ENCODE peak calls at places on chromosome 18, in nine cellular contexts. L is heart right ventricle, U is A549, T is chondrocyte, A is WTC11, I is endothelial cell, V is RWPE1, O is epithelial cell of esophagus, N is kidney epithelial cell. H is an unnamed sample.

GRCh38 chr18:28439870-28440269 is 262.9 kb upstream of the CDH2 start:
- DNase-seq in I (no peak), A (no peak), N (no peak), L (no peak), O (peak), V (no peak), T (no peak), U (no peak), H (no peak)

GRCh38 chr18:9992988-9993845 is 79.4 kb downstream of the VAPA start:
- DNase-seq in V (no peak), L (no peak), I (no peak), O (no peak), U (no peak), T (no peak), N (no peak), A (no peak), H (no peak)

GRCh38 chr18:36627616-36628015 is 201.2 kb downstream of the TPGS2 start:
- DNase-seq in L (no peak), I (no peak), N (no peak), A (no peak), O (peak), U (no peak), V (no peak), T (no peak), H (no peak)

GRCh38 chr18:37402735-37403099 is 162.9 kb downstream of the CELF4 start:
- DNase-seq in N (no peak), V (no peak), U (no peak), T (no peak), I (no peak), A (no peak), O (no peak), L (no peak), H (no peak)

GRCh38 chr18:58977223-58977622 is 112.5 kb downstream of the ZNF532 start:
- DNase-seq in U (no peak), N (peak), O (peak), A (no peak), L (no peak), V (no peak), I (no peak), T (no peak), H (no peak)

GRCh38 chr18:35694803-35695202 is 113.3 kb downstream of the GALNT1 start:
- DNase-seq in U (no peak), O (no peak), A (no peak), N (no peak), L (no peak), I (no peak), T (no peak), V (no peak), H (no peak)

GRCh38 chr18:31424383-31424988 is 23.1 kb upstream of the DSG3 start:
- DNase-seq in I (peak), A (peak), L (no peak), V (no peak), O (peak), T (no peak), U (peak), N (peak), H (no peak)

GRCh38 chr18:7872569-7872968 is 305.5 kb downstream of the PTPRM start:
- DNase-seq in L (no peak), N (no peak), V (peak), O (peak), A (no peak), T (no peak), U (peak), I (no peak), H (no peak)

GRCh38 chr18:61337527-61337926 is 4.3 kb downstream of the CDH20 start:
- DNase-seq in O (no peak), L (no peak), U (no peak), T (no peak), I (no peak), N (no peak), V (no peak), A (no peak), H (no peak)

GRCh38 chr18:2102022-2102421 is 469.3 kb downstream of the METTL4 start:
- DNase-seq in N (no peak), L (no peak), I (no peak), A (no peak), U (no peak), O (no peak), T (no peak), V (no peak), H (no peak)

GRCh38 chr18:54100920-54101319 is 123.5 kb downstream of the MBD2 start:
- DNase-seq in I (no peak), L (no peak), U (no peak), N (no peak), A (no peak), V (no peak), O (peak), T (no peak), H (no peak)

GRCh38 chr18:58552057-58552461 is 76.8 kb downstream of the ALPK2 start:
- DNase-seq in V (peak), A (no peak), O (peak), L (no peak), T (no peak), U (no peak), N (peak), I (no peak), H (no peak)

GRCh38 chr18:14930576-14930975 is 182.6 kb downstream of the ANKRD30B start:
- DNase-seq in L (no peak), U (no peak), O (no peak), T (no peak), N (no peak), V (no peak), A (no peak), I (no peak), H (no peak)

GRCh38 chr18:61901334-61901986 is 8.7 kb upstream of the RNF152 start:
- DNase-seq in N (peak), I (peak), U (peak), O (peak), A (peak), L (no peak), V (peak), T (no peak), H (no peak)

GRCh38 chr18:75854174-75854573 is 426.7 kb upstream of the SMIM21 start:
- DNase-seq in U (peak), A (peak), N (no peak), I (peak), V (no peak), T (no peak), L (no peak), O (no peak), H (no peak)

GRCh38 chr18:72197598-72197997 is 346.5 kb downstream of the CBLN2 start:
- DNase-seq in V (no peak), O (no peak), N (no peak), I (no peak), T (no peak), A (no peak), U (no peak), L (no peak), H (no peak)

GRCh38 chr18:50961974-50962373 is 5.9 kb upstream of the ELAC1 start:
- DNase-seq in V (no peak), N (no peak), L (no peak), I (no peak), T (no peak), O (no peak), A (no peak), U (no peak), H (no peak)

GRCh38 chr18:21180588-21180987 is 61.4 kb upstream of the GREB1L start:
- DNase-seq in O (no peak), V (no peak), N (no peak), A (no peak), I (no peak), U (no peak), L (no peak), T (no peak), H (no peak)

GRCh38 chr18:62030091-62030985 is 137.5 kb upstream of the RNF152 start:
- DNase-seq in O (no peak), L (no peak), A (no peak), V (no peak), T (no peak), U (no peak), N (no peak), I (no peak), H (no peak)

GRCh38 chr18:40985441-40985840 is 969.6 kb upstream of the PIK3C3 start:
- DNase-seq in V (no peak), U (no peak), O (no peak), T (no peak), A (no peak), L (no peak), N (no peak), I (no peak), H (no peak)

GRCh38 chr18:56812674-56813073 is 161.5 kb downstream of the WDR7 start:
- DNase-seq in V (no peak), L (no peak), O (no peak), T (no peak), U (no peak), I (no peak), A (no peak), N (no peak), H (no peak)

GRCh38 chr18:62590799-62591640 is 68.2 kb downstream of the ZCCHC2 start:
- DNase-seq in N (no peak), T (no peak), L (no peak), I (no peak), A (no peak), U (no peak), O (no peak), V (no peak), H (no peak)

GRCh38 chr18:75211002-75211621 is 515 bp downstream of the TSHZ1 start:
- DNase-seq in N (no peak), A (no peak), I (peak), U (no peak), O (peak), T (no peak), V (no peak), L (no peak), H (no peak)

GRCh38 chr18:9016819-9017169 is 85.7 kb upstream of the NDUFV2 start:
- DNase-seq in I (no peak), O (no peak), V (no peak), U (no peak), N (no peak), L (no peak), A (no peak), T (no peak), H (no peak)

GRCh38 chr18:75618146-75618545 is 190.6 kb upstream of the SMIM21 start:
- DNase-seq in V (no peak), A (no peak), I (no peak), L (no peak), N (no peak), O (no peak), T (no peak), U (no peak), H (no peak)

GRCh38 chr18:68962623-68963022 is 164.7 kb downstream of the CCDC102B start:
- DNase-seq in U (no peak), I (no peak), N (no peak), O (peak), T (no peak), V (no peak), A (no peak), L (no peak), H (no peak)

GRCh38 chr18:39260565-39260964 is 1695.0 kb upstream of the CELF4 start:
- DNase-seq in V (no peak), O (peak), T (no peak), L (no peak), N (no peak), U (no peak), A (no peak), I (no peak), H (no peak)

GRCh38 chr18:74172697-74173433 is 24.5 kb downstream of the TIMM21 start:
- DNase-seq in O (no peak), N (no peak), A (no peak), U (no peak), T (no peak), L (no peak), I (no peak), V (no peak), H (no peak)

GRCh38 chr18:42365550-42365949 is 410.5 kb downstream of the PIK3C3 start:
- DNase-seq in I (no peak), O (no peak), L (no peak), V (no peak), N (no peak), A (no peak), U (no peak), T (no peak), H (no peak)

GRCh38 chr18:23994361-23994902 is 20.1 kb upstream of the TTC39C start:
- DNase-seq in N (peak), T (no peak), O (peak), U (no peak), V (peak), L (no peak), I (no peak), A (no peak), H (no peak)

GRCh38 chr18:67104700-67105284 is 411.7 kb downstream of the DSEL start:
- DNase-seq in N (peak), V (peak), L (peak), U (peak), T (no peak), A (peak), O (peak), I (peak), H (peak)

GRCh38 chr18:56431551-56431950 is 206.8 kb downstream of the TXNL1 start:
- DNase-seq in A (no peak), T (no peak), L (no peak), V (peak), O (peak), N (peak), U (no peak), I (no peak), H (no peak)

GRCh38 chr18:12279781-12280531 is 25.8 kb downstream of the CIDEA start:
- DNase-seq in O (no peak), V (no peak), A (no peak), I (no peak), T (no peak), L (peak), N (no peak), U (no peak), H (no peak)

GRCh38 chr18:12274793-12275192 is 20.6 kb downstream of the CIDEA start:
- DNase-seq in V (no peak), N (no peak), O (no peak), T (no peak), A (no peak), L (no peak), U (no peak), I (no peak), H (no peak)

GRCh38 chr18:12276736-12277554 is 22.8 kb downstream of the CIDEA start:
- DNase-seq in A (no peak), T (no peak), I (no peak), O (no peak), U (no peak), L (no peak), N (no peak), V (no peak), H (no peak)

GRCh38 chr18:12278765-12279682 is 24.9 kb downstream of the CIDEA start:
- DNase-seq in L (peak), I (peak), V (peak), N (peak), T (no peak), O (peak), U (no peak), A (peak), H (peak)

GRCh38 chr18:12278153-12278764 is 24.1 kb downstream of the CIDEA start:
- DNase-seq in T (no peak), O (peak), V (no peak), I (no peak), A (peak), U (no peak), N (no peak), L (no peak), H (no peak)
- TF ChIP-seq CTCF in T (peak), O (peak), V (peak), I (no peak), A (no peak), U (no peak), N (peak), L (no peak), H (no peak)

DNA sequence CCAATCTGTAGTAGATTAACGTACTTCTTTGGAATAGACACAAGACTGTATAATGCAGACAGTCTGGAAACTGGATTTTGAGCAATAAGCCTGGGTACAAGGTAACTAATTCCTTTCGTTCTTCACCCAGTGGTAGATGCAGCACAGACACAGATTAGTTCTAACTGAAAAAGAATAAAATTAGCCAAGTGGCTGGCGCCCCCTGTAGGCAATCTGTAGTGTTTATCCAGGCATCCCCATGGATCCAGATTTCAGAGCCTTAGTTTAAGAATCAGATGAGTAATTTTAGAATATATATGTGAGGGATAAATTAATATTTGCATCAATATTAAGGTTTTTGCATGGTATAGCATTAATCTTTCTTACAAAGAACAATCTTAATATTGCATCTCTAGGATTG is 563.9 kb downstream of the DCC start:
- DNase-seq in L (peak), I (peak), N (no peak), A (peak), V (peak), O (peak), T (no peak), U (peak), H (peak)
- TF ChIP-seq CTCF in L (peak), I (peak), N (peak), A (peak), V (peak), O (peak), T (peak), U (peak), H (peak)

GRCh38 chr18:13527256-13527655 is 199.1 kb downstream of the FAM210A start:
- DNase-seq in V (no peak), U (no peak), O (no peak), T (no peak), I (no peak), A (no peak), L (no peak), N (no peak), H (no peak)

GRCh38 chr18:13524824-13525223 is 201.5 kb downstream of the FAM210A start:
- DNase-seq in N (no peak), A (no peak), L (no peak), O (no peak), U (no peak), I (no peak), V (no peak), T (no peak), H (no peak)

GRCh38 chr18:13526519-13526918 is 199.8 kb downstream of the FAM210A start:
- DNase-seq in V (no peak), L (no peak), O (no peak), N (no peak), I (no peak), A (no peak), T (no peak), U (no peak), H (no peak)

GRCh38 chr18:13524054-13524453 is 202.3 kb downstream of the FAM210A start:
- DNase-seq in T (no peak), A (no peak), N (no peak), U (no peak), O (no peak), I (no peak), L (no peak), V (no peak), H (no peak)

DNA sequence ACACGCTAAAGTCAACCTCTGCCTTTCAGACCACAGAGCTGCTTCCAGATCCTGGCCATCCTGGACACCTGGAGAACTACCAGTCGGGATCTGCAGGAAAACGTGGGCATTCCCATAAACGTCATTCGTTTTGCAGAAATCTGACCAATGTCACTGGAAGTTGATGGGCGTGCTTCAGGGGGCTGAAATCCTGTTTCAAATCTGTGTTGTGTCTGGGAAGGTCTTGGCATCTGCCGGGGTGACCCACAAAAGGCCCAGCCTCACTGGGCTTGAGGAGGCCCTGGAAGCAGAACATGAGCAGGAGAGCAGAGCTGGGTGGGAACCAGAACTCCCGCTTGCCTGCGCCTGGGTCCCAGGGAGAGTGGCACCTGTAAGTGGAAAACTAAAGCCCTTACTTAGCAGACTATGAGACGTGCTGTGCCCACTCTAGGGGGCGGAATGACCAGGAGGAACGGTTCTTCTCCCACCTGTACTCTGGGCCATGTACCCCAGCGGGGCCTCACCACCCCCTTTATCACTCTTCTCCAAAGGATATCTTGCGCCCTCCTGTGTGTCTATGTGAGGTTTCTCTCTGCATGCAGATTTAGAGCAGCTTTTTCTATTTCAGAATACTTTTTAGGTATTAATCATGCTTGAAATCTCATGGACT is 200.9 kb downstream of the FAM210A start:
- DNase-seq in V (no peak), O (no peak), I (no peak), U (no peak), L (no peak), N (no peak), A (peak), T (no peak), H (no peak)
- TF ChIP-seq CTCF in V (no peak), O (no peak), I (no peak), U (no peak), L (no peak), N (no peak), A (no peak), T (peak), H (no peak)

DNA sequence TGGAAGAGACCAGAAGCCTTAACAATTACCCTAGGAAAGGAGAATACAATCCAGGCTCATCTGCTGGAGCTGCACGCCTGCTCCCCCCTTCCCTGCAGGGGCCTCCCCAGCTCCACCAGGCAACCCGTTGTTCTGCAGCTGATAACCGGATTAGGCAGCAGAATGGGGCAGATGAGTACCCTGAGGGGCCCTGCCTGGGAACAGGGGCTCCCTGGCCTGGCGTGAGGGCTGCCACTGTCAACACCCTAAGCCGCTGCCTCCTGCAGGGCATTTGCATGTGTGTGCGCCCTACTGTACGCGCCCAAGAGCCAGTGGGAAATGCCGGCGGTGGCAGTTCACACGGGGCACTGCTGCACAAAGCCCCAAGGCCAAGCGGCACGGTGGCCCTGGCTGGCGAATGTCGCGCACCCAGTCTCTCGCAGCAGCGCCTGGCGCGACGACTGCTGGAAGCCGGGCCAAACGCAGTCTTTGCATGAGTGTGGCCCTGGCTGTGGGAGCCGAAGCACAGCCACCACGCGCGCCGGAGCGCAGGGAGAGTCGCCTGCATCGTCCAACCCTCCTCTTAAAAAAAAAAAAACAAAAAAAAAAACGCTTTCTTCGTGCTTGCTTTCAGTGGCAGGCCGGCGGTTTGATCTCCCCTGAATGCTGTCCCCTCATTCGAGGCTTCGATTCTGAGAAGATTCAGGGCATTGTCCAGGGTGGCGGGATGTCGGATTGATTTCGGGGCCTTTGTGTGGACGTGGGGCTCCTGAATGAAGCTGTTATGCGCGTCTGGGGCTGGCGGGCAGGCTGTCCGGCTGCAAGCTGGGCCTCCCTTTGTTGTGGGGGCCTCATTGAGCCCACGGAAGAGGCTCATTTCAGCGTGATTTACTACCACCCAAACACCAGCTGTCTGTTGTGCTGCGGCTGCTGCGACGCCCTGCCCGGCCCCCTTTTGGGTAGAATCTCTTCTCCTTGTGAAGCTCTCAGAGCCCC is 63.8 kb downstream of the SETBP1 start:
- DNase-seq in I (no peak), L (no peak), A (peak), V (no peak), U (no peak), T (no peak), N (no peak), O (no peak), H (peak)
- TF ChIP-seq CTCF in I (no peak), L (peak), A (no peak), V (no peak), U (no peak), T (no peak), N (no peak), O (no peak), H (peak)

GRCh38 chr18:77164762-77165485 is 32.3 kb upstream of the MBP start:
- DNase-seq in V (no peak), T (no peak), L (no peak), I (no peak), A (no peak), O (no peak), U (no peak), N (no peak), H (no peak)

GRCh38 chr18:77166523-77166922 is 33.9 kb upstream of the MBP start:
- DNase-seq in V (no peak), U (no peak), N (no peak), I (no peak), O (no peak), L (no peak), A (no peak), T (no peak), H (no peak)

GRCh38 chr18:77167276-77167675 is 34.7 kb upstream of the MBP start:
- DNase-seq in L (no peak), A (no peak), U (no peak), O (no peak), N (no peak), I (no peak), V (no peak), T (no peak), H (no peak)

GRCh38 chr18:77164026-77164425 is 31.4 kb upstream of the MBP start:
- DNase-seq in V (no peak), A (no peak), L (no peak), U (no peak), T (no peak), I (no peak), O (no peak), N (no peak), H (no peak)

GRCh38 chr18:77165489-77166415 is 33.2 kb upstream of the MBP start:
- DNase-seq in A (no peak), N (no peak), I (no peak), U (no peak), T (no peak), O (peak), V (no peak), L (peak), H (peak)
- TF ChIP-seq CTCF in A (no peak), N (no peak), I (no peak), U (no peak), T (no peak), O (no peak), V (no peak), L (no peak), H (no peak)